ENCODE peak calls at places on chromosome 22, in seven cellular contexts. W, V, D, G, P, I and Z are unnamed samples.

GRCh38 chr22:20024225-20025087 is 3.5 kb downstream of the TANGO2 start:
- DNase-seq in W (no peak), V (no peak), D (no peak), G (no peak), P (no peak), I (no peak), Z (no peak)

GRCh38 chr22:38110008-38110862 is at the start of gene BAIAP2L2:
- DNase-seq in W (no peak), V (no peak), D (no peak), G (no peak), P (no peak), I (no peak), Z (no peak)

GRCh38 chr22:47850644-47851151 is 1088.2 kb downstream of the TBC1D22A start:
- DNase-seq in W (no peak), V (no peak), D (no peak), G (peak; percentile 87), P (no peak), I (no peak), Z (no peak)

GRCh38 chr22:21025266-21025665 is 7.1 kb downstream of the SLC7A4 start:
- DNase-seq in W (no peak), V (no peak), D (no peak), G (no peak), P (no peak), I (no peak), Z (no peak)

GRCh38 chr22:18970180-18970947 is 34.3 kb upstream of the PRODH start:
- DNase-seq in W (no peak), V (no peak), D (peak; percentile 21), G (no peak), P (peak; percentile 26), I (no peak), Z (peak; percentile 20)

GRCh38 chr22:40665312-40665711 is 14.0 kb upstream of the MCHR1 start:
- DNase-seq in W (no peak), V (no peak), D (no peak), G (no peak), P (peak; percentile 38), I (no peak), Z (no peak)

GRCh38 chr22:19793161-19793560 is 32.6 kb downstream of the TBX1 start:
- DNase-seq in W (no peak), V (no peak), D (no peak), G (no peak), P (no peak), I (no peak), Z (no peak)

GRCh38 chr22:39142088-39142667 is 10.3 kb downstream of the CBX7 start:
- DNase-seq in W (no peak), V (no peak), D (no peak), G (no peak), P (no peak), I (no peak), Z (no peak)

GRCh38 chr22:45968003-45968650 is 8.8 kb downstream of the WNT7B start:
- DNase-seq in W (no peak), V (no peak), D (no peak), G (peak; percentile 89), P (no peak), I (no peak), Z (no peak)

GRCh38 chr22:46484861-46485595 is 52.4 kb downstream of the CELSR1 start:
- DNase-seq in W (no peak), V (no peak), D (no peak), G (no peak), P (no peak), I (no peak), Z (no peak)

GRCh38 chr22:34812631-34813030 is 253.3 kb upstream of the ISX start:
- DNase-seq in W (no peak), V (no peak), D (no peak), G (peak; percentile 77), P (no peak), I (no peak), Z (no peak)

GRCh38 chr22:40237241-40237640 is 59.5 kb downstream of the TNRC6B start:
- DNase-seq in W (no peak), V (no peak), D (peak; percentile 15), G (no peak), P (no peak), I (no peak), Z (no peak)

GRCh38 chr22:30866811-30867271 is 101.7 kb downstream of the MORC2 start:
- DNase-seq in W (no peak), V (no peak), D (no peak), G (no peak), P (no peak), I (no peak), Z (peak; percentile 6)